ENCODE peak calls at places on chromosomes 4 and X, in eight cellular contexts. J is nephron progenitor cell, L is fibroblast of gingiva, I is AG08396, U is testis, X is WTC11, P is iris pigment epithelial cell, Z is MG63. D is an unnamed sample.

GRCh38 chr4:83679692-83680091 is 143.8 kb downstream of the GPAT3 start:
- DNase-seq in P (no peak), J (no peak), X (no peak), Z (no peak), I (no peak), U (no peak), L (no peak), D (no peak)

GRCh38 chr4:159077702-159078495 is 25.0 kb upstream of the RAPGEF2 start:
- DNase-seq in P (peak), L (peak), J (no peak), Z (no peak), I (no peak), U (no peak), X (no peak), D (no peak)

GRCh38 chrX:18725316-18725943 is 18.0 kb downstream of the PPEF1 start:
- DNase-seq in J (no peak), X (no peak), U (no peak), L (no peak), Z (no peak), P (no peak), I (no peak), D (no peak)

GRCh38 chr4:186726440-186727148 is 2.9 kb upstream of the FAT1 start:
- DNase-seq in X (peak), L (peak), J (peak), Z (peak), P (peak), I (peak), U (peak), D (no peak)

GRCh38 chr4:173531085-173531965 is 1.3 kb upstream of the HAND2 start:
- DNase-seq in L (no peak), J (peak), Z (no peak), I (peak), U (no peak), P (no peak), X (peak), D (no peak)

GRCh38 chr4:8248091-8248490 is 21.5 kb upstream of the HTRA3 start:
- DNase-seq in Z (no peak), L (no peak), U (no peak), J (no peak), P (peak), X (no peak), I (no peak), D (no peak)

GRCh38 chr4:159308571-159309340 is 205.9 kb downstream of the RAPGEF2 start:
- DNase-seq in I (no peak), J (no peak), Z (no peak), P (peak), L (no peak), X (no peak), U (no peak), D (no peak)

GRCh38 chr4:10579700-10580099 is 104.9 kb downstream of the CLNK start:
- DNase-seq in L (no peak), U (no peak), X (no peak), P (no peak), I (no peak), J (no peak), Z (no peak), D (no peak)

GRCh38 chr4:90113881-90114457 is 13.2 kb upstream of the CCSER1 start:
- DNase-seq in Z (no peak), U (no peak), I (no peak), P (peak), J (no peak), X (no peak), L (no peak), D (no peak)

GRCh38 chrX:111460612-111461011 is 48.6 kb upstream of the DCX start:
- DNase-seq in J (no peak), U (no peak), I (no peak), Z (no peak), X (no peak), L (no peak), P (no peak), D (no peak)

GRCh38 chr4:19005211-19005610 is 983.7 kb upstream of the LCORL start:
- DNase-seq in L (no peak), P (peak), Z (no peak), J (no peak), U (no peak), X (no peak), I (peak), D (no peak)

GRCh38 chr4:45482346-45482745 is 641.5 kb downstream of the GABRG1 start:
- DNase-seq in Z (no peak), P (no peak), U (no peak), X (no peak), I (no peak), L (no peak), J (no peak), D (no peak)

GRCh38 chr4:492412-492811 is 6.5 kb downstream of the ZNF721 start:
- DNase-seq in I (no peak), P (no peak), X (no peak), Z (no peak), J (no peak), L (no peak), U (no peak), D (no peak)

D was measured in DMS79.